ENCODE peak calls at places on chromosomes 13 and 19, in ten cellular contexts. R is GM23338, M is SK-N-SH, L is GM12878, V is Panc1, G is endothelial cell of umbilical vein, Q is suprapubic skin, E is HCT116, O is HL-60, P is breast epithelium. S is an unnamed sample.

GRCh38 chr19:7874857-7875393 is 735 bp upstream of the PRR36 start:
- DNase-seq in Q (no peak), L (no peak), P (no peak), O (no peak), R (peak; percentile 62), M (no peak), V (no peak), E (no peak), G (no peak), S (no peak)

GRCh38 chr13:43307921-43308433 is 284.6 kb downstream of the DNAJC15 start:
- DNase-seq in O (peak; percentile 35), P (peak; percentile 60), R (no peak), L (peak; percentile 68), E (no peak), V (no peak), M (peak; percentile 71), G (no peak), Q (peak; percentile 87), S (no peak)

GRCh38 chr19:48565090-48565489 is 13.1 kb downstream of the SULT2B1 start:
- DNase-seq in V (no peak), E (no peak), P (no peak), R (no peak), M (no peak), O (no peak), L (no peak), Q (no peak), G (no peak), S (no peak)

GRCh38 chr13:30791354-30791921 is 56.1 kb downstream of the ALOX5AP start:
- DNase-seq in O (no peak), V (no peak), L (no peak), E (no peak), R (no peak), Q (no peak), P (no peak), G (no peak), M (peak; percentile 82), S (no peak)

GRCh38 chr13:76656056-76656455 is 230.1 kb downstream of the KCTD12 start:
- DNase-seq in O (no peak), G (peak; percentile 23), Q (no peak), E (no peak), M (no peak), L (no peak), R (no peak), P (no peak), V (no peak), S (no peak)

GRCh38 chr19:44960906-44961734 is 5.9 kb downstream of the CLPTM1 start:
- DNase-seq in L (peak; percentile 24), G (no peak), M (no peak), O (no peak), E (no peak), V (no peak), R (no peak), Q (no peak), P (no peak), S (no peak)

GRCh38 chr19:43699506-43700367 is 16.1 kb upstream of the IRGC start:
- DNase-seq in R (peak; percentile 93), V (no peak), E (no peak), G (peak; percentile 46), O (no peak), L (no peak), P (no peak), M (peak; percentile 63), Q (peak; percentile 71), S (no peak)

GRCh38 chr19:55641376-55642152 is 762 bp downstream of the ZNF580 start:
- DNase-seq in E (no peak), Q (no peak), G (no peak), P (no peak), R (peak; percentile 67), M (peak; percentile 45), V (no peak), O (no peak), L (no peak), S (no peak)

GRCh38 chr13:24671367-24672117 is 8.7 kb upstream of the ATP12A start:
- DNase-seq in O (no peak), M (peak; percentile 82), E (peak; percentile 67), V (no peak), G (peak; percentile 51), R (peak; percentile 87), Q (peak; percentile 65), P (peak; percentile 32), L (no peak), S (no peak)

GRCh38 chr19:6890421-6890913 is 3.1 kb downstream of the ADGRE1 start:
- DNase-seq in V (no peak), M (no peak), O (no peak), G (no peak), E (no peak), Q (no peak), L (no peak), P (no peak), R (no peak), S (no peak)

GRCh38 chr19:40721936-40722661 is 5.2 kb downstream of the ITPKC start:
- DNase-seq in V (no peak), G (peak; percentile 71), O (no peak), L (no peak), Q (no peak), E (no peak), R (no peak), M (no peak), P (peak; percentile 45), S (no peak)

GRCh38 chr13:25117312-25117711 is 21.4 kb downstream of the PABPC3 start:
- DNase-seq in V (no peak), L (no peak), M (no peak), P (no peak), O (no peak), R (no peak), E (no peak), Q (no peak), G (no peak), S (no peak)

GRCh38 chr13:66657165-66657895 is 572.8 kb downstream of the PCDH9 start:
- DNase-seq in P (peak; percentile 80), M (peak; percentile 28), Q (peak; percentile 71), O (no peak), G (peak; percentile 97), R (peak; percentile 8), V (peak; percentile 89), E (peak; percentile 70), L (no peak), S (no peak)

GRCh38 chr19:1673645-1674292 is 21.4 kb upstream of the TCF3 start:
- DNase-seq in L (no peak), Q (no peak), E (no peak), P (no peak), M (peak; percentile 33), G (no peak), V (no peak), R (no peak), O (no peak), S (no peak)

GRCh38 chr19:45852941-45853340 is 10.0 kb downstream of the SYMPK start:
- DNase-seq in G (no peak), V (no peak), O (no peak), M (no peak), E (no peak), P (no peak), L (no peak), R (no peak), Q (no peak), S (no peak)

GRCh38 chr19:46226438-46226973 is 3.0 kb upstream of the IGFL1 start:
- DNase-seq in L (no peak), O (no peak), R (no peak), M (no peak), E (no peak), Q (no peak), G (no peak), V (no peak), P (no peak), S (no peak)

GRCh38 chr19:33461256-33462111 is 60.1 kb downstream of the PEPD start:
- DNase-seq in G (no peak), Q (no peak), R (no peak), P (no peak), M (no peak), L (no peak), E (no peak), V (no peak), O (no peak), S (no peak)

GRCh38 chr13:113616991-113617749 is 32.6 kb downstream of the TFDP1 start:
- DNase-seq in R (peak; percentile 69), V (no peak), E (no peak), G (no peak), P (no peak), L (no peak), Q (no peak), O (peak; percentile 35), M (no peak), S (no peak)
- H3K4me3 ChIP-seq in R (no peak overlapping the region), V (no peak overlapping the region), E (no peak overlapping the region), G (no peak overlapping the region), P (no peak overlapping the region), L (no peak overlapping the region), Q (no peak overlapping the region), O (no peak overlapping the region), M (no peak overlapping the region), S (no peak overlapping the region)

GRCh38 chr19:17235618-17236413 is 9.8 kb downstream of the OCEL1 start:
- DNase-seq in E (no peak), L (no peak), Q (no peak), M (peak; percentile 90), O (peak; percentile 72), P (peak; percentile 50), R (peak; percentile 78), G (peak; percentile 80), V (no peak), S (no peak)
- TF ChIP-seq POLR2AphosphoS5 in E (peak; percentile 63), L (no peak), Q (no peak), M (no peak), O (no peak), P (no peak), R (peak; percentile 48), G (peak; percentile 33), V (no peak), S (no peak)

GRCh38 chr13:20826301-20826700 is 52.5 kb upstream of the EEF1AKMT1 start:
- DNase-seq in R (no peak), M (no peak), G (no peak), L (no peak), P (no peak), V (no peak), O (no peak), E (no peak), Q (no peak), S (no peak)

GRCh38 chr13:20831254-20831653 is 57.5 kb upstream of the EEF1AKMT1 start:
- DNase-seq in M (no peak), E (no peak), L (no peak), G (no peak), P (no peak), O (no peak), R (no peak), V (no peak), Q (no peak), S (no peak)

GRCh38 chr13:20831933-20832332 is 58.2 kb upstream of the EEF1AKMT1 start:
- DNase-seq in Q (no peak), L (no peak), M (no peak), G (no peak), V (no peak), O (no peak), P (no peak), E (no peak), R (no peak), S (no peak)

GRCh38 chr13:20826810-20827560 is 53.2 kb upstream of the EEF1AKMT1 start:
- DNase-seq in L (no peak), M (no peak), V (no peak), R (no peak), G (no peak), O (no peak), Q (no peak), E (no peak), P (no peak), S (no peak)

GRCh38 chr13:20828540-20829364 is 55.0 kb upstream of the EEF1AKMT1 start:
- DNase-seq in O (no peak), L (peak; percentile 26), E (peak; percentile 26), V (no peak), G (peak; percentile 71), M (peak; percentile 27), P (no peak), R (peak; percentile 87), Q (no peak), S (no peak)
- H3K4me3 ChIP-seq in O (no peak overlapping the region), L (no peak overlapping the region), E (no peak overlapping the region), V (no peak overlapping the region), G (no peak overlapping the region), M (peak overlapping the region; percentile 45), P (no peak overlapping the region), R (no peak overlapping the region), Q (no peak overlapping the region), S (peak overlapping the region; percentile 16)

GRCh38 chr19:10870955-10871603 is at the start of gene CARM1:
- DNase-seq in R (peak; percentile 96), M (peak; percentile 100), E (peak; percentile 89), L (peak; percentile 79), O (peak; percentile 94), Q (peak; percentile 100), G (peak; percentile 99), P (peak; percentile 99), V (no peak), S (peak; percentile 99)
- TF ChIP-seq POLR2AphosphoS5 in R (no peak), M (no peak), E (peak; percentile 29), L (no peak), O (no peak), Q (no peak), G (peak; percentile 66), P (no peak), V (no peak), S (peak; percentile 73)

S was measured in esophagus muscularis mucosa.